ENCODE peak calls at places on chromosomes 2 and 18, in seven cellular contexts. One of them, this sample, is unnamed.

GRCh38 chr18:50982802-50983179 is 15.0 kb downstream of the ELAC1 start:
- DNase-seq in CD8-positive, alpha-beta memory T cell: no peak
- DNase-seq in KBM-7: no peak
- DNase-seq in T-helper 1 cell: no peak
- DNase-seq in NCI-H2171: no peak
- DNase-seq in RWPE1: no peak
- DNase-seq in PC-9: no peak
- DNase-seq in this sample: no peak

GRCh38 chr18:3225588-3225987 is 5.8 kb upstream of the MYOM1 start:
- DNase-seq in CD8-positive, alpha-beta memory T cell: no peak
- DNase-seq in KBM-7: no peak
- DNase-seq in T-helper 1 cell: no peak
- DNase-seq in NCI-H2171: no peak
- DNase-seq in RWPE1: no peak
- DNase-seq in PC-9: no peak
- DNase-seq in this sample: no peak

GRCh38 chr18:75211721-75212625 is 1.4 kb downstream of the TSHZ1 start:
- DNase-seq in CD8-positive, alpha-beta memory T cell: peak; percentile 21
- DNase-seq in KBM-7: peak; percentile 67
- DNase-seq in T-helper 1 cell: no peak
- DNase-seq in NCI-H2171: no peak
- DNase-seq in RWPE1: no peak
- DNase-seq in PC-9: no peak
- DNase-seq in this sample: peak; percentile 33

GRCh38 chr2:240836781-240837467 is 16.9 kb upstream of the KIF1A start:
- DNase-seq in CD8-positive, alpha-beta memory T cell: no peak
- DNase-seq in KBM-7: no peak
- DNase-seq in T-helper 1 cell: no peak
- DNase-seq in NCI-H2171: no peak
- DNase-seq in RWPE1: no peak
- DNase-seq in PC-9: no peak
- DNase-seq in this sample: no peak

GRCh38 chr2:30987611-30988010 is 150.6 kb downstream of the GALNT14 start:
- DNase-seq in CD8-positive, alpha-beta memory T cell: no peak
- DNase-seq in KBM-7: no peak
- DNase-seq in T-helper 1 cell: no peak
- DNase-seq in NCI-H2171: no peak
- DNase-seq in RWPE1: no peak
- DNase-seq in PC-9: no peak
- DNase-seq in this sample: no peak

GRCh38 chr2:205700331-205701132 is 18.2 kb downstream of the NRP2 start:
- DNase-seq in CD8-positive, alpha-beta memory T cell: no peak
- DNase-seq in KBM-7: peak; percentile 60
- DNase-seq in T-helper 1 cell: no peak
- DNase-seq in NCI-H2171: no peak
- DNase-seq in RWPE1: no peak
- DNase-seq in PC-9: no peak
- DNase-seq in this sample: no peak

GRCh38 chr2:94871226-94872087 is at the start of gene TEKT4:
- DNase-seq in CD8-positive, alpha-beta memory T cell: no peak
- DNase-seq in KBM-7: no peak
- DNase-seq in T-helper 1 cell: no peak
- DNase-seq in NCI-H2171: no peak
- DNase-seq in RWPE1: no peak
- DNase-seq in PC-9: peak; percentile 77
- DNase-seq in this sample: no peak

GRCh38 chr2:231900486-231900942 is 25.7 kb downstream of the NPPC start:
- DNase-seq in CD8-positive, alpha-beta memory T cell: peak; percentile 2
- DNase-seq in KBM-7: peak; percentile 69
- DNase-seq in T-helper 1 cell: no peak
- DNase-seq in NCI-H2171: no peak
- DNase-seq in RWPE1: no peak
- DNase-seq in PC-9: peak; percentile 64
- DNase-seq in this sample: peak; percentile 72

GRCh38 chr2:200585730-200586643 is at the start of gene AOX1:
- DNase-seq in CD8-positive, alpha-beta memory T cell: peak; percentile 3
- DNase-seq in KBM-7: no peak
- DNase-seq in T-helper 1 cell: no peak
- DNase-seq in NCI-H2171: peak; percentile 12
- DNase-seq in RWPE1: peak; percentile 66
- DNase-seq in PC-9: no peak
- DNase-seq in this sample: no peak

GRCh38 chr2:146523218-146523617 is 1321.6 kb upstream of the ACVR2A start:
- DNase-seq in CD8-positive, alpha-beta memory T cell: no peak
- DNase-seq in KBM-7: peak; percentile 11
- DNase-seq in T-helper 1 cell: no peak
- DNase-seq in NCI-H2171: peak; percentile 9
- DNase-seq in RWPE1: no peak
- DNase-seq in PC-9: no peak
- DNase-seq in this sample: peak; percentile 2

GRCh38 chr2:78999410-78999809 is 26.1 kb upstream of the REG3G start:
- DNase-seq in CD8-positive, alpha-beta memory T cell: no peak
- DNase-seq in KBM-7: peak; percentile 42
- DNase-seq in T-helper 1 cell: no peak
- DNase-seq in NCI-H2171: no peak
- DNase-seq in RWPE1: peak; percentile 7
- DNase-seq in PC-9: no peak
- DNase-seq in this sample: peak; percentile 19

GRCh38 chr2:175600024-175600831 is 401.8 kb downstream of the LNPK start:
- DNase-seq in CD8-positive, alpha-beta memory T cell: no peak
- DNase-seq in KBM-7: no peak
- DNase-seq in T-helper 1 cell: no peak
- DNase-seq in NCI-H2171: no peak
- DNase-seq in RWPE1: peak; percentile 18
- DNase-seq in PC-9: peak; percentile 67
- DNase-seq in this sample: no peak

GRCh38 chr2:230410861-230411464 is 5.0 kb upstream of the SP100 start:
- DNase-seq in CD8-positive, alpha-beta memory T cell: no peak
- DNase-seq in KBM-7: no peak
- DNase-seq in T-helper 1 cell: no peak
- DNase-seq in NCI-H2171: no peak
- DNase-seq in RWPE1: no peak
- DNase-seq in PC-9: no peak
- DNase-seq in this sample: peak; percentile 59

GRCh38 chr2:231706731-231707624 is 1.3 kb upstream of the PTMA start:
- DNase-seq in CD8-positive, alpha-beta memory T cell: peak; percentile 97
- DNase-seq in KBM-7: peak; percentile 98
- DNase-seq in T-helper 1 cell: peak; percentile 94
- DNase-seq in NCI-H2171: peak; percentile 84
- DNase-seq in RWPE1: peak; percentile 97
- DNase-seq in PC-9: peak; percentile 92
- DNase-seq in this sample: peak; percentile 94

GRCh38 chr2:203280428-203281064 is 41.7 kb downstream of the CYP20A1 start:
- DNase-seq in CD8-positive, alpha-beta memory T cell: no peak
- DNase-seq in KBM-7: no peak
- DNase-seq in T-helper 1 cell: no peak
- DNase-seq in NCI-H2171: no peak
- DNase-seq in RWPE1: no peak
- DNase-seq in PC-9: no peak
- DNase-seq in this sample: no peak

GRCh38 chr18:45006934-45007333 is 326.2 kb downstream of the SETBP1 start:
- DNase-seq in CD8-positive, alpha-beta memory T cell: no peak
- DNase-seq in KBM-7: no peak
- DNase-seq in T-helper 1 cell: no peak
- DNase-seq in NCI-H2171: no peak
- DNase-seq in RWPE1: no peak
- DNase-seq in PC-9: no peak
- DNase-seq in this sample: no peak

GRCh38 chr2:119712571-119712970 is 33.6 kb downstream of the TMEM177 start:
- DNase-seq in CD8-positive, alpha-beta memory T cell: no peak
- DNase-seq in KBM-7: no peak
- DNase-seq in T-helper 1 cell: no peak
- DNase-seq in NCI-H2171: no peak
- DNase-seq in RWPE1: no peak
- DNase-seq in PC-9: no peak
- DNase-seq in this sample: no peak